ENCODE peak calls at places on chromosomes 5 and 9, in eight cellular contexts. P is mammary epithelial cell; E is CD4-positive, alpha-beta T cell; B is CD8-positive, alpha-beta T cell; N is OCI-LY7; H is fibroblast of the aortic adventitia; V is esophagus muscularis mucosa; X is WTC11. M is an unnamed sample.

GRCh38 chr9:86434039-86434726 is 80.0 kb upstream of the TUT7 start:
- DNase-seq in P (peak; percentile 35), E (no peak), B (no peak), N (peak; percentile 48), H (peak; percentile 89), V (no peak), X (no peak), M (no peak)

GRCh38 chr9:34396276-34397214 is 19.8 kb upstream of the MYORG start:
- DNase-seq in P (no peak), E (no peak), B (no peak), N (no peak), H (no peak), V (no peak), X (no peak), M (no peak)

GRCh38 chr5:134290443-134290842 is 64.6 kb upstream of the PPP2CA start:
- DNase-seq in P (no peak), E (no peak), B (no peak), N (no peak), H (no peak), V (no peak), X (no peak), M (no peak)

GRCh38 chr9:110160163-110160562 is 47.8 kb downstream of the C9orf152 start:
- DNase-seq in P (no peak), E (no peak), B (no peak), N (no peak), H (peak; percentile 76), V (no peak), X (no peak), M (no peak)

GRCh38 chr5:157574456-157575095 is 999 bp downstream of the ADAM19 start:
- DNase-seq in P (no peak), E (no peak), B (no peak), N (peak; percentile 57), H (no peak), V (no peak), X (peak; percentile 25), M (peak; percentile 45)

GRCh38 chr5:168651654-168652053 is 72.5 kb upstream of the PANK3 start:
- DNase-seq in P (peak; percentile 82), E (no peak), B (no peak), N (no peak), H (peak; percentile 88), V (no peak), X (no peak), M (no peak)

GRCh38 chr5:169164481-169164925 is 136.4 kb downstream of the SLIT3 start:
- DNase-seq in P (peak; percentile 97), E (no peak), B (no peak), N (no peak), H (peak; percentile 94), V (no peak), X (peak; percentile 18), M (no peak)

GRCh38 chr9:71036501-71036900 is 84.9 kb downstream of the TRPM3 start:
- DNase-seq in P (peak; percentile 18), E (no peak), B (no peak), N (no peak), H (peak; percentile 60), V (no peak), X (no peak), M (no peak)

GRCh38 chr5:74641014-74641777 is 668 bp upstream of the ENC1 start:
- DNase-seq in P (peak; percentile 84), E (peak; percentile 2), B (peak; percentile 19), N (peak; percentile 63), H (peak; percentile 71), V (no peak), X (peak; percentile 71), M (no peak)

GRCh38 chr9:133154097-133154989 is 9.4 kb downstream of the GBGT1 start:
- DNase-seq in P (no peak), E (no peak), B (no peak), N (no peak), H (no peak), V (no peak), X (no peak), M (no peak)

GRCh38 chr9:18493361-18494015 is 19.5 kb downstream of the ADAMTSL1 start:
- DNase-seq in P (no peak), E (no peak), B (no peak), N (no peak), H (peak; percentile 73), V (no peak), X (no peak), M (no peak)

GRCh38 chr9:38047301-38048251 is 21.5 kb downstream of the SHB start:
- DNase-seq in P (peak; percentile 81), E (no peak), B (no peak), N (no peak), H (peak; percentile 93), V (no peak), X (peak; percentile 39), M (no peak)

GRCh38 chr5:56610093-56610698 is 205.2 kb upstream of the MAP3K1 start:
- DNase-seq in P (peak; percentile 65), E (no peak), B (no peak), N (no peak), H (no peak), V (no peak), X (no peak), M (no peak)

GRCh38 chr9:85741112-85741874 is 461 bp downstream of the AGTPBP1 start:
- DNase-seq in P (peak; percentile 32), E (peak; percentile 29), B (peak; percentile 63), N (peak; percentile 65), H (peak; percentile 17), V (no peak), X (peak; percentile 61), M (no peak)

GRCh38 chr9:89845862-89846261 is 241.1 kb downstream of the GADD45G start:
- DNase-seq in P (no peak), E (no peak), B (no peak), N (no peak), H (no peak), V (peak; percentile 47), X (no peak), M (no peak)

GRCh38 chr9:12554636-12555035 is 138.5 kb upstream of the TYRP1 start:
- DNase-seq in P (no peak), E (no peak), B (no peak), N (no peak), H (peak; percentile 9), V (no peak), X (no peak), M (no peak)

GRCh38 chr5:123098767-123099513 is 9.9 kb downstream of the PRDM6 start:
- DNase-seq in P (no peak), E (no peak), B (no peak), N (no peak), H (peak; percentile 88), V (no peak), X (peak; percentile 21), M (no peak)

GRCh38 chr5:110268283-110268682 is 458.2 kb downstream of the TMEM232 start:
- DNase-seq in P (no peak), E (no peak), B (no peak), N (no peak), H (no peak), V (no peak), X (no peak), M (no peak)

GRCh38 chr5:37668524-37669047 is 171.3 kb downstream of the GDNF start:
- DNase-seq in P (peak; percentile 96), E (no peak), B (no peak), N (no peak), H (peak; percentile 95), V (no peak), X (no peak), M (no peak)

DNA sequence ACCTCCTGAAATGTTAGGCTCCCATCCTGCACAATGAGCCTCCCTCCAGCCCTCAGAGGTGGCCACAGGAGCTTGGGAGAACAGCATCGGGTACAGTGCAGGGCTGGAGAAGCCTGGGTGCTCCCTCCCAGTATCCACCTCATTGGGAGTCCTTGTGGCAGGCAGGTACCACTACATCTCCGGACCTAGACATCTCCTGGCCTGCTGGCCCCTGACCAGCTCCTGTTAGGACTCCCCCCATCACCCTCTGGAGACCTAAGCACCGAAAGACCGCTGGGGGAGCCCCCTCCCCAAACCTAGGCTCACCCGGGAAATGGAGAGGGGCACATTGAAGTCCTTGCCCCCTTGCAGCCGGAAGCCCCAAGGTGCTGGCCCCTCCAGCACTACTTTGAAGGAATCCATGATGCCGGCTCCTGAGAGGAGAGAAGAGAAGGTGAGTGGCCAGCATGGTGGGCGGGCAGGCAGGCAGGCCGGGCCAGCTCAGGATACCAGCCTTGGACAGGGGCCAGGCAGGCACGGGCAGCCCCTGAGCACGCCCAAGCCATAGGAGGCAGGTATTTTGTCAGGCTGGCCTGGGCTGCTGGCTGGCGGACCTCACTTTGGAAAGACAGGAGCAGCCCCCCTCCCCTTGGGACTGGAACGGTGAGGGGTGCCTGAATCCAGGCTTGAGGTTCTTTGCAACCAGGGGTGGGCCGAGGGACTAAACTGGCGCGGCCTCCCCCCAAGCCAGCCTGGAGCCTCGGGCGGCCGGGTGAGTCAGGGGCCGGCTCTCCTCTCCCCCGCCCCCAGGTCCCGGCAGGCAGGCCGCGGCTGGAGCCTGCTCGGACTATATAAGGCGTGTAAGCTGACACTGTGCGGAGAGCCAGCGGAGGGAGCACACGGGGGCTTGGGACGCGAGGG is 1.0 kb downstream of the PDLIM7 start:
- DNase-seq in P (peak; percentile 83), E (no peak), B (no peak), N (peak; percentile 54), H (peak; percentile 86), V (no peak), X (peak; percentile 88), M (peak; percentile 68)
- TF ChIP-seq CTCF in P (peak; percentile 55), E (no peak), B (no peak), N (peak; percentile 39), H (peak; percentile 49), V (peak; percentile 49), X (no peak), M (no peak)

GRCh38 chr5:43039468-43040286 is 442 bp downstream of the ANXA2R start:
- DNase-seq in P (no peak), E (peak; percentile 65), B (peak; percentile 75), N (peak; percentile 64), H (peak; percentile 83), V (no peak), X (peak; percentile 53), M (no peak)
- TF ChIP-seq CTCF in P (no peak), E (peak; percentile 23), B (no peak), N (peak; percentile 59), H (no peak), V (no peak), X (no peak), M (peak; percentile 29)

GRCh38 chr9:16134351-16134750 is 581.5 kb downstream of the CCDC171 start:
- DNase-seq in P (no peak), E (no peak), B (no peak), N (no peak), H (no peak), V (no peak), X (no peak), M (no peak)

GRCh38 chr9:16135916-16136315 is 583.1 kb downstream of the CCDC171 start:
- DNase-seq in P (no peak), E (no peak), B (no peak), N (no peak), H (peak; percentile 47), V (no peak), X (no peak), M (no peak)

GRCh38 chr9:16138561-16138960 is 585.7 kb downstream of the CCDC171 start:
- DNase-seq in P (no peak), E (no peak), B (no peak), N (no peak), H (peak; percentile 17), V (no peak), X (no peak), M (no peak)

GRCh38 chr9:16138961-16139441 is 586.2 kb downstream of the CCDC171 start:
- DNase-seq in P (no peak), E (no peak), B (no peak), N (no peak), H (peak; percentile 85), V (no peak), X (no peak), M (no peak)

GRCh38 chr9:16136961-16137360 is 584.1 kb downstream of the CCDC171 start:
- DNase-seq in P (no peak), E (no peak), B (no peak), N (no peak), H (peak; percentile 82), V (no peak), X (no peak), M (no peak)
- TF ChIP-seq CTCF in P (no peak), E (no peak), B (no peak), N (no peak), H (no peak), V (no peak), X (no peak), M (no peak)

GRCh38 chr5:178177569-178177968 is 9.6 kb downstream of the GMCL2 start:
- DNase-seq in P (no peak), E (no peak), B (no peak), N (no peak), H (no peak), V (no peak), X (peak; percentile 43), M (no peak)
- TF ChIP-seq CTCF in P (peak; percentile 3), E (no peak), B (no peak), N (peak; percentile 40), H (no peak), V (no peak), X (no peak), M (no peak)